ENCODE peak calls at places on chromosomes 1 and 21, in nine cellular contexts. L is choroid plexus epithelial cell, P is T-helper 17 cell, Q is HAP-1, T is GM20000, M is GM19239, Z is dermis microvascular lymphatic vessel endothelial cell, J is HFF-Myc, H is PC-3. U is an unnamed sample.

GRCh38 chr1:174877208-174877673 is 122.5 kb upstream of the CACYBP start:
- DNase-seq in L (no peak), P (no peak), Q (no peak), T (no peak), M (no peak), Z (no peak), J (no peak), H (no peak), U (no peak)

GRCh38 chr21:26098758-26099157 is 71.8 kb downstream of the APP start:
- DNase-seq in L (peak), P (no peak), Q (no peak), T (no peak), M (no peak), Z (no peak), J (no peak), H (peak), U (peak)

GRCh38 chr1:153260473-153260979 is 1.0 kb downstream of the LORICRIN start:
- DNase-seq in L (no peak), P (no peak), Q (no peak), T (peak), M (no peak), Z (no peak), J (no peak), H (no peak), U (no peak)

GRCh38 chr1:85307987-85308836 is 31.8 kb upstream of the BCL10 start:
- DNase-seq in L (peak), P (peak), Q (peak), T (peak), M (peak), Z (peak), J (no peak), H (peak), U (peak)

GRCh38 chr1:174953657-174954435 is 45.9 kb upstream of the CACYBP start:
- DNase-seq in L (peak), P (no peak), Q (no peak), T (no peak), M (no peak), Z (peak), J (no peak), H (no peak), U (no peak)

GRCh38 chr1:174740248-174740990 is 259.3 kb upstream of the CACYBP start:
- DNase-seq in L (peak), P (no peak), Q (no peak), T (no peak), M (no peak), Z (no peak), J (no peak), H (peak), U (peak)

GRCh38 chr1:29136463-29136915 is 12.8 kb upstream of the TMEM200B start:
- DNase-seq in L (peak), P (no peak), Q (peak), T (no peak), M (no peak), Z (no peak), J (no peak), H (peak), U (peak)

GRCh38 chr1:28663871-28664470 is 4.6 kb upstream of the GMEB1 start:
- DNase-seq in L (no peak), P (no peak), Q (no peak), T (no peak), M (no peak), Z (no peak), J (no peak), H (no peak), U (no peak)

GRCh38 chr1:161511018-161511755 is 5.9 kb downstream of the FCGR2A start:
- DNase-seq in L (peak), P (no peak), Q (no peak), T (no peak), M (no peak), Z (peak), J (no peak), H (no peak), U (no peak)

U was measured in mammary epithelial cell.